ENCODE peak calls at places on chromosomes 11 and 22, in four cellular contexts. One of them, this sample, is unnamed.

GRCh38 chr11:124768914-124769313 is 6.8 kb upstream of the ESAM start:
- DNase-seq in breast epithelium: no peak
- DNase-seq in coronary artery: no peak
- DNase-seq in PC-9: no peak
- DNase-seq in this sample: no peak

GRCh38 chr11:45896392-45897068 is 10.5 kb downstream of the FREY1 start:
- DNase-seq in breast epithelium: no peak
- DNase-seq in coronary artery: no peak
- DNase-seq in PC-9: peak; percentile 40
- DNase-seq in this sample: no peak

GRCh38 chr22:50019316-50019715 is 6.8 kb upstream of the IL17REL start:
- DNase-seq in breast epithelium: no peak
- DNase-seq in coronary artery: no peak
- DNase-seq in PC-9: no peak
- DNase-seq in this sample: no peak

GRCh38 chr22:21753374-21754111 is 17.9 kb upstream of the YPEL1 start:
- DNase-seq in breast epithelium: no peak
- DNase-seq in coronary artery: no peak
- DNase-seq in PC-9: no peak
- DNase-seq in this sample: no peak

GRCh38 chr22:26981111-26981510 is 323.7 kb downstream of the MIAT start:
- DNase-seq in breast epithelium: no peak
- DNase-seq in coronary artery: no peak
- DNase-seq in PC-9: no peak
- DNase-seq in this sample: no peak

GRCh38 chr22:49527611-49528419 is 299.9 kb downstream of the BRD1 start:
- DNase-seq in breast epithelium: no peak
- DNase-seq in coronary artery: no peak
- DNase-seq in PC-9: no peak
- DNase-seq in this sample: no peak

GRCh38 chr11:77519847-77520246 is 46.0 kb upstream of the PAK1 start:
- DNase-seq in breast epithelium: no peak
- DNase-seq in coronary artery: no peak
- DNase-seq in PC-9: no peak
- DNase-seq in this sample: no peak

GRCh38 chr22:38142606-38143005 is 32.1 kb upstream of the BAIAP2L2 start:
- DNase-seq in breast epithelium: no peak
- DNase-seq in coronary artery: peak; percentile 35
- DNase-seq in PC-9: no peak
- DNase-seq in this sample: no peak

GRCh38 chr11:726278-726915 is 20.4 kb downstream of the EPS8L2 start:
- DNase-seq in breast epithelium: peak; percentile 78
- DNase-seq in coronary artery: peak; percentile 77
- DNase-seq in PC-9: peak; percentile 95
- DNase-seq in this sample: no peak

GRCh38 chr11:130198292-130198691 is 38.7 kb downstream of the ST14 start:
- DNase-seq in breast epithelium: no peak
- DNase-seq in coronary artery: no peak
- DNase-seq in PC-9: no peak
- DNase-seq in this sample: no peak

GRCh38 chr22:42263944-42264343 is 6.5 kb downstream of the TCF20 start:
- DNase-seq in breast epithelium: no peak
- DNase-seq in coronary artery: no peak
- DNase-seq in PC-9: no peak
- DNase-seq in this sample: no peak
- TF ChIP-seq CTCF in breast epithelium: no peak
- TF ChIP-seq CTCF in coronary artery: no peak
- TF ChIP-seq CTCF in PC-9: no peak
- TF ChIP-seq CTCF in this sample: no peak

GRCh38 chr22:28714043-28714442 is 27.6 kb downstream of the CHEK2 start:
- DNase-seq in breast epithelium: no peak
- DNase-seq in coronary artery: no peak
- DNase-seq in PC-9: no peak
- DNase-seq in this sample: no peak

GRCh38 chr22:28711341-28711740 is 30.3 kb downstream of the CHEK2 start:
- DNase-seq in breast epithelium: no peak
- DNase-seq in coronary artery: no peak
- DNase-seq in PC-9: no peak
- DNase-seq in this sample: no peak

GRCh38 chr22:28710889-28711285 is 30.7 kb downstream of the CHEK2 start:
- DNase-seq in breast epithelium: no peak
- DNase-seq in coronary artery: no peak
- DNase-seq in PC-9: no peak
- DNase-seq in this sample: no peak

GRCh38 chr22:28710112-28710888 is 30.7 kb upstream of the TTC28 start:
- DNase-seq in breast epithelium: no peak
- DNase-seq in coronary artery: no peak
- DNase-seq in PC-9: peak; percentile 2
- DNase-seq in this sample: peak; percentile 39

DNA sequence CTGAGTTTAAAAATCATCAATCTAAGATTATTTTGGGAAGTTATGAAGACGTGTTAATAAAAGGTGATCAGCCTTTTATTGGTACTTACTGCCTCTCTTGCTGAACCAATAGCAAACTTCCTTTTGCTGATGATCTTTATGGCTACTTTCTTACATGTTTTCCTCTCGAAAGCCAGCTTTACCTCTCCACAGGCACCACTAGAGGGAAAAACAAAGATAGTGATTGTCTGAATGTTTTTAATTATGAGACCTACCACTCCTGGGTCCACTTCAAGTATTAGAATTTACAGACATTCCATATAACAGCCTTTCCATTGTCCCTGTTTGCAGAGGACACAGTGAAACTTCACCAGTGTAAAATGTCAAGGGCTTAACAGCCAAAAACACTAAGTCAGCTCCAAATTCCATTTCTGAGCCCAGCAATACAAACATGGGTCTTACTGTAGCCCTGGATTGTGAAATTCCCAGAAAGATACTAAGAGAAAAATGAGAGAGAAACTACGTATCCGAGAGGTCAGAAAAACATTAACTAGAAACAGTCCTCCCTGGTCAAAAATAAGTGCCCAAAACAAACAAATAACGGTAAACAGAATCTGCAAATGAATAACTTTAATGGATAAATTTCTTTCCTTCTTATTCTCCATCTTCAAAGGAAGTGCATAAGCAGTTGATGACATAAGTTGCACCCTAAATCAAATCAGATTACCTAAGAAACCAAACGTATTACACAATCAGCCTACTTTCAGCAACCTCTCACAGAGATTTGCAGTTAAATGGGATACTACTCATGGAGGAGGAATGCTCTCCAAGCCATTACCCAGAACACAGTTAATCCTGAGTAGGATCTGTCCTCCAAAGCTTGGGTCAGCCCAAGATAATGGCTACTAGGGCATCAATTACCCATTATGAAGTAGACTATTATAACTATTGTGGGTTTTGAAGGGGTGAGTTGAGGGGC is 29.5 kb downstream of the CHEK2 start:
- DNase-seq in breast epithelium: no peak
- DNase-seq in coronary artery: no peak
- DNase-seq in PC-9: no peak
- DNase-seq in this sample: no peak
- H3K4me3 ChIP-seq in breast epithelium: peak overlapping the region; percentile 34
- H3K4me3 ChIP-seq in coronary artery: peak overlapping the region; percentile 30
- H3K4me3 ChIP-seq in PC-9: no peak overlapping the region
- H3K4me3 ChIP-seq in this sample: no peak overlapping the region

DNA sequence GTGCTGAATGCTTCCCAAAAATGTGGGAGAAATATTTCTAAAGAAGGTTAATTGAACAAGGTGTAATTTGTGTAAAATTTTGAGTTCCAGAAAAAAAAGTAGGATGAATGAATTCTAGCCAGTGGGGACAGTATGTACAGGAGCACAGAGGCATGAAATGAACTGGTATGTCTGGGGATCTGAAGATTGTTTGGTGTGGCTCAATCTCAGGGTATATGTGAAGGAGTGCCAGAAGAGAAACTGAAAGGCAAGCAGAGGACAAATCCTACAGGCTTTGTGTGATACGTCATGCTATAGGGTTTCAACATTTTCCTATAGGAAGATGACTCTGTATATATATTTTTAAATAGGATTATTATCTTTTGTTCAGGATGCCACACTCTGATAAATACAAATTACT is 126.9 kb downstream of the FAM181B start:
- DNase-seq in breast epithelium: no peak
- DNase-seq in coronary artery: no peak
- DNase-seq in PC-9: no peak
- DNase-seq in this sample: no peak
- TF ChIP-seq CTCF in breast epithelium: no peak
- TF ChIP-seq CTCF in coronary artery: no peak
- TF ChIP-seq CTCF in PC-9: no peak
- TF ChIP-seq CTCF in this sample: no peak

GRCh38 chr11:119724956-119725355 is 4.0 kb downstream of the NECTIN1 start:
- DNase-seq in breast epithelium: no peak
- DNase-seq in coronary artery: no peak
- DNase-seq in PC-9: no peak
- DNase-seq in this sample: no peak

GRCh38 chr11:119728226-119728626 is 774 bp downstream of the NECTIN1 start:
- DNase-seq in breast epithelium: no peak
- DNase-seq in coronary artery: no peak
- DNase-seq in PC-9: peak; percentile 17
- DNase-seq in this sample: no peak

GRCh38 chr11:119726585-119727522 is 2.1 kb downstream of the NECTIN1 start:
- DNase-seq in breast epithelium: no peak
- DNase-seq in coronary artery: no peak
- DNase-seq in PC-9: no peak
- DNase-seq in this sample: no peak

GRCh38 chr11:119727523-119728081 is 1.4 kb downstream of the NECTIN1 start:
- DNase-seq in breast epithelium: no peak
- DNase-seq in coronary artery: no peak
- DNase-seq in PC-9: peak; percentile 38
- DNase-seq in this sample: no peak

GRCh38 chr11:119726150-119726553 is 2.8 kb downstream of the NECTIN1 start:
- DNase-seq in breast epithelium: no peak
- DNase-seq in coronary artery: no peak
- DNase-seq in PC-9: no peak
- DNase-seq in this sample: no peak
- H3K4me3 ChIP-seq in breast epithelium: peak overlapping the region; percentile 82
- H3K4me3 ChIP-seq in coronary artery: no peak overlapping the region
- H3K4me3 ChIP-seq in PC-9: no peak overlapping the region
- H3K4me3 ChIP-seq in this sample: no peak overlapping the region

GRCh38 chr11:132559371-132560036 is 972.8 kb downstream of the OPCML start:
- DNase-seq in breast epithelium: no peak
- DNase-seq in coronary artery: no peak
- DNase-seq in PC-9: no peak
- DNase-seq in this sample: no peak
- TF ChIP-seq CTCF in breast epithelium: no peak
- TF ChIP-seq CTCF in coronary artery: no peak
- TF ChIP-seq CTCF in PC-9: no peak
- TF ChIP-seq CTCF in this sample: no peak

GRCh38 chr11:121543981-121544380 is 91.2 kb upstream of the SORL1-AS1 start:
- DNase-seq in breast epithelium: no peak
- DNase-seq in coronary artery: no peak
- DNase-seq in PC-9: no peak
- DNase-seq in this sample: no peak
- H3K4me3 ChIP-seq in breast epithelium: no peak overlapping the region
- H3K4me3 ChIP-seq in coronary artery: no peak overlapping the region
- H3K4me3 ChIP-seq in PC-9: no peak overlapping the region
- H3K4me3 ChIP-seq in this sample: no peak overlapping the region

GRCh38 chr11:68459886-68460740 is 439 bp upstream of the PPP6R3 start:
- DNase-seq in breast epithelium: peak; percentile 99
- DNase-seq in coronary artery: peak; percentile 99
- DNase-seq in PC-9: peak; percentile 97
- DNase-seq in this sample: peak; percentile 95

GRCh38 chr11:68463714-68464113 is 3.2 kb downstream of the PPP6R3 start:
- DNase-seq in breast epithelium: no peak
- DNase-seq in coronary artery: no peak
- DNase-seq in PC-9: no peak
- DNase-seq in this sample: no peak

GRCh38 chr11:68461284-68461861 is 821 bp downstream of the PPP6R3 start:
- DNase-seq in breast epithelium: no peak
- DNase-seq in coronary artery: no peak
- DNase-seq in PC-9: peak; percentile 29
- DNase-seq in this sample: no peak

GRCh38 chr11:68457898-68458249 is 2.7 kb upstream of the PPP6R3 start:
- DNase-seq in breast epithelium: no peak
- DNase-seq in coronary artery: no peak
- DNase-seq in PC-9: no peak
- DNase-seq in this sample: no peak

DNA sequence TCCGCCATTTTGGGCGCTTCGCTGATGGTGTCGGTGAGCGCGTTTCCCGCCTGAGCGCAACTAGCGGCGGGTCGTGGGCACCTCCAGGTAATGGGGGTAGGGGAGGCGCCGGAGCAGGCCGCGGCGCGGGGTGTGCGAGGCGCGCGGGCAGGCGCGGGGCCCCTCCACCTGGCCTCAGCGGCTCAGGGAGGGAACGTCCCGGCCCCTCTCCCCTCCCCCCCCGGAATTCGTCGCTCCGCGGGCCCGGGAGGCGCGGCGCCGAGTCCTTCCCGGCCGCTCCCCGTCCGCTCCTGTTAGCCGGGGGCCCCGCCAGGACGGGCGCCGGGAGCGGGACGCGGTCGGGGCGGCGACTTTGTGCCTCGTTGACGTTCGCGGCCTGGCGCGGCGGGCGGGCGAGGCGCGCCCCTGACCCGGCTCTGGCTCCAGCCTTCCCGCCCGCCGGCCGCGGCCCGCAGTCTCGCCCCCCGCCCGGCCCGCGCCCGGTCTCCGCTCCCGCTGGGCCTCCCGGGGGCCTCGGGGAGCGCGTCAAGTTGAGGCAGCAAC is at the start of gene PPP6R3:
- DNase-seq in breast epithelium: no peak
- DNase-seq in coronary artery: no peak
- DNase-seq in PC-9: no peak
- DNase-seq in this sample: no peak
- TF ChIP-seq CTCF in breast epithelium: no peak
- TF ChIP-seq CTCF in coronary artery: no peak
- TF ChIP-seq CTCF in PC-9: no peak
- TF ChIP-seq CTCF in this sample: no peak

GRCh38 chr11:122175316-122175715 is 59.3 kb upstream of the BLID start:
- DNase-seq in breast epithelium: no peak
- DNase-seq in coronary artery: no peak
- DNase-seq in PC-9: no peak
- DNase-seq in this sample: no peak
- H3K4me3 ChIP-seq in breast epithelium: no peak overlapping the region
- H3K4me3 ChIP-seq in coronary artery: no peak overlapping the region
- H3K4me3 ChIP-seq in PC-9: peak overlapping the region; percentile 4
- H3K4me3 ChIP-seq in this sample: no peak overlapping the region

DNA sequence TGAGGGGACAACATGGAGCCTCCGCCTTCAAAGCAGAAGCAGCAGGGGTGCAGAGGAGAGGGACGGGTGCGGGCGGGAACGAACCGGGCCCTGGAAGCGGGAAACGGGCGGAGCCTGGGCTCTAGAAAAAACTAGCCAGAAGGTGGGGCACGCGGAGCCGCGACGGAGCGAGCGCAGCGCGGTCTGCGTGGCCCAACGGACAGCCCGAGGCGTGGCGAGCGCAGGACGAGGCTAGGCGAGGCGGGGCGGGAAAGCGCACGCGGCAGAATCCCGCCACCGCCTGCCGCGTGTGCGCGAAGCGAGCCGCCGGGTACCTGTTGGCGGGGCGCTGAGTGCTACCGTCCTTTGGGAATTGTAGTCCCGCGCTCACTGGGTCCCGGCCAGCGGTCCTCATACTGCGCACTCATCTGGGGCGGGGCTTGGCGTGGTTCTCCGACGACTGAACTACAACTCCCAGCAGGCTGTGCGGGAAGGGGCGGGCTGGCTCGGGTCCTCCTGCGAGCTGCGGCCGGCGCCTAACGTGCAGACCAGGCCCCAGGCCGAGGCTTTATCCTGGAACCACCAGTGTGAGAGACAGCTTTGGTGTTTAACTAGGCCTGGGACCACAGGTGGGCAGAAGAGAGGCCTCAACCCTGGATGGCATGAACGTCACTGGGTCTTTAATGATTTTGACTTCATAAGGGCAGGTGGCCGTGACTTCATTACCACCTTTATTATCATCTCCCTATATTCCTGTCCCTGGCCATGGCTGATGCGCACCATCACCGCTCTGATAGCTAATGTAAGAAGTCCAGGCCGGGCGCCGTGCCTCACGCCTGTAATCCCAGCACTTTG is at the start of gene ATL3:
- DNase-seq in breast epithelium: peak; percentile 96
- DNase-seq in coronary artery: peak; percentile 97
- DNase-seq in PC-9: peak; percentile 98
- DNase-seq in this sample: peak; percentile 94
- TF ChIP-seq CTCF in breast epithelium: no peak
- TF ChIP-seq CTCF in coronary artery: no peak
- TF ChIP-seq CTCF in PC-9: peak; percentile 24
- TF ChIP-seq CTCF in this sample: peak; percentile 25

This sample was measured in LNCaP clone FGC.